ENCODE peak calls at places on chromosomes 13 and 19, in six cellular contexts. One of them, this sample, is unnamed. For H3K4me1, the result is how much of the 10 kb centered on the place peaks cover.

GRCh38 chr13:25922373-25922772 is 129.4 kb downstream of the SHISA2 start:
- DNase-seq in ovary: no peak
- DNase-seq in body of pancreas: no peak
- DNase-seq in fibroblast of lung: no peak
- DNase-seq in thoracic aorta: no peak
- DNase-seq in heart right ventricle: no peak
- DNase-seq in this sample: no peak

GRCh38 chr19:54952591-54953344 is 5.4 kb upstream of the NLRP7 start:
- DNase-seq in heart right ventricle: no peak
- DNase-seq in body of pancreas: no peak
- DNase-seq in ovary: no peak
- DNase-seq in fibroblast of lung: no peak
- DNase-seq in thoracic aorta: no peak
- DNase-seq in this sample: no peak

GRCh38 chr19:48830088-48830487 is 6.2 kb downstream of the HSD17B14 start:
- DNase-seq in ovary: no peak
- DNase-seq in body of pancreas: no peak
- DNase-seq in heart right ventricle: no peak
- DNase-seq in thoracic aorta: no peak
- DNase-seq in fibroblast of lung: no peak
- DNase-seq in this sample: no peak

GRCh38 chr13:51724721-51725120 is 79.2 kb downstream of the DHRS12 start:
- DNase-seq in heart right ventricle: no peak
- DNase-seq in thoracic aorta: no peak
- DNase-seq in fibroblast of lung: no peak
- DNase-seq in body of pancreas: no peak
- DNase-seq in ovary: no peak
- DNase-seq in this sample: no peak

GRCh38 chr19:55801416-55801815 is 30.4 kb downstream of the NLRP11 start:
- DNase-seq in fibroblast of lung: no peak
- DNase-seq in thoracic aorta: no peak
- DNase-seq in heart right ventricle: no peak
- DNase-seq in ovary: no peak
- DNase-seq in body of pancreas: no peak
- DNase-seq in this sample: no peak

GRCh38 chr13:112973577-112973951 is 4.5 kb downstream of the MCF2L start:
- DNase-seq in body of pancreas: no peak
- DNase-seq in thoracic aorta: no peak
- DNase-seq in heart right ventricle: no peak
- DNase-seq in fibroblast of lung: no peak
- DNase-seq in ovary: no peak
- DNase-seq in this sample: no peak

GRCh38 chr19:6886272-6886671 is 1.1 kb upstream of the ADGRE1 start:
- DNase-seq in body of pancreas: no peak
- DNase-seq in thoracic aorta: no peak
- DNase-seq in ovary: no peak
- DNase-seq in fibroblast of lung: no peak
- DNase-seq in heart right ventricle: no peak
- DNase-seq in this sample: no peak

GRCh38 chr19:53519431-53519830 is 18.5 kb upstream of the ZNF331 start:
- DNase-seq in thoracic aorta: no peak
- DNase-seq in heart right ventricle: no peak
- DNase-seq in ovary: peak
- DNase-seq in fibroblast of lung: no peak
- DNase-seq in body of pancreas: no peak
- DNase-seq in this sample: no peak

GRCh38 chr13:93249259-93249917 is 22.8 kb downstream of the GPC6 start:
- DNase-seq in body of pancreas: no peak
- DNase-seq in ovary: no peak
- DNase-seq in heart right ventricle: no peak
- DNase-seq in fibroblast of lung: peak
- DNase-seq in thoracic aorta: no peak
- DNase-seq in this sample: no peak

GRCh38 chr13:109667754-109668360 is 118.5 kb downstream of the IRS2 start:
- DNase-seq in fibroblast of lung: no peak
- DNase-seq in heart right ventricle: no peak
- DNase-seq in ovary: no peak
- DNase-seq in thoracic aorta: no peak
- DNase-seq in body of pancreas: no peak
- DNase-seq in this sample: no peak

GRCh38 chr13:34513526-34513925 is 428.5 kb upstream of the NBEA start:
- DNase-seq in ovary: no peak
- DNase-seq in heart right ventricle: no peak
- DNase-seq in fibroblast of lung: no peak
- DNase-seq in thoracic aorta: no peak
- DNase-seq in body of pancreas: no peak
- DNase-seq in this sample: no peak

GRCh38 chr19:49017666-49018351 is 918 bp upstream of the LHB start:
- DNase-seq in body of pancreas: peak
- DNase-seq in fibroblast of lung: peak
- DNase-seq in thoracic aorta: no peak
- DNase-seq in heart right ventricle: peak
- DNase-seq in ovary: peak
- DNase-seq in this sample: peak

DNA sequence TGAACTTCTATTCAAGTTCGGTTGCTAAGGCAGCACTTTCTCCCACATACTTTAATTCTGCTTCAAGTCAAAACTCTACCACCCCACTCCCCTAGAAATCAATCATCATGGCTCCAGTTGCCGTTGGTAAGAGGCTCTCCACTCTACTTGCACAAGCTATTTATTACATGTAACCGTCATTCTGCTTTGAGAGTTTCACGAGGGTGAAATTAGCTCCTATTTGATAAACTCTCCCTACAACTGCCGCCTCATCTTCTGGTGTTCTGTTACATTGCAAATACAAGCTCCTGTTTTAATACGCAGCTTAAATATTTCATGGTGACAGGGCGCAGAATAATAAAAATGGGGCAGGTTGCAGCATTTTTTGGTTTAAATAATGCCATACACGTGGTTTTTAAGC is 28.6 kb downstream of the SLC7A1 start:
- DNase-seq in ovary: no peak
- DNase-seq in thoracic aorta: no peak
- DNase-seq in body of pancreas: no peak
- DNase-seq in heart right ventricle: no peak
- DNase-seq in fibroblast of lung: no peak
- DNase-seq in this sample: no peak
- H3K4me1 ChIP-seq in ovary: under half
- H3K4me1 ChIP-seq in thoracic aorta: under half
- H3K4me1 ChIP-seq in body of pancreas: under half
- H3K4me1 ChIP-seq in heart right ventricle: under half
- H3K4me1 ChIP-seq in fibroblast of lung: under half
- H3K4me1 ChIP-seq in this sample: under half

GRCh38 chr19:18460900-18461299 is 23.0 kb upstream of the ISYNA1 start:
- DNase-seq in thoracic aorta: no peak
- DNase-seq in body of pancreas: no peak
- DNase-seq in ovary: no peak
- DNase-seq in fibroblast of lung: no peak
- DNase-seq in heart right ventricle: no peak
- DNase-seq in this sample: no peak
- H3K4me1 ChIP-seq in thoracic aorta: half or more
- H3K4me1 ChIP-seq in body of pancreas: under half
- H3K4me1 ChIP-seq in ovary: under half
- H3K4me1 ChIP-seq in fibroblast of lung: under half
- H3K4me1 ChIP-seq in heart right ventricle: half or more
- H3K4me1 ChIP-seq in this sample: half or more

GRCh38 chr19:39140195-39140516 is 14.6 kb downstream of the PAK4 start:
- DNase-seq in heart right ventricle: no peak
- DNase-seq in thoracic aorta: no peak
- DNase-seq in fibroblast of lung: no peak
- DNase-seq in body of pancreas: no peak
- DNase-seq in ovary: no peak
- DNase-seq in this sample: no peak

GRCh38 chr19:39141929-39142328 is 16.3 kb downstream of the PAK4 start:
- DNase-seq in body of pancreas: no peak
- DNase-seq in heart right ventricle: no peak
- DNase-seq in ovary: no peak
- DNase-seq in fibroblast of lung: no peak
- DNase-seq in thoracic aorta: no peak
- DNase-seq in this sample: no peak

GRCh38 chr19:39142655-39143054 is 17.1 kb downstream of the PAK4 start:
- DNase-seq in ovary: no peak
- DNase-seq in heart right ventricle: no peak
- DNase-seq in body of pancreas: no peak
- DNase-seq in thoracic aorta: no peak
- DNase-seq in fibroblast of lung: no peak
- DNase-seq in this sample: no peak

GRCh38 chr19:39139305-39140194 is 14.0 kb downstream of the PAK4 start:
- DNase-seq in fibroblast of lung: no peak
- DNase-seq in body of pancreas: peak
- DNase-seq in heart right ventricle: no peak
- DNase-seq in ovary: no peak
- DNase-seq in thoracic aorta: no peak
- DNase-seq in this sample: no peak

GRCh38 chr19:39140594-39140993 is 15.0 kb downstream of the PAK4 start:
- DNase-seq in fibroblast of lung: no peak
- DNase-seq in body of pancreas: no peak
- DNase-seq in thoracic aorta: no peak
- DNase-seq in ovary: no peak
- DNase-seq in heart right ventricle: no peak
- DNase-seq in this sample: no peak
- H3K4me1 ChIP-seq in fibroblast of lung: under half
- H3K4me1 ChIP-seq in body of pancreas: half or more
- H3K4me1 ChIP-seq in thoracic aorta: under half
- H3K4me1 ChIP-seq in ovary: under half
- H3K4me1 ChIP-seq in heart right ventricle: under half
- H3K4me1 ChIP-seq in this sample: under half

GRCh38 chr19:16590876-16591802 is 18.9 kb upstream of the SLC35E1 start:
- DNase-seq in heart right ventricle: no peak
- DNase-seq in thoracic aorta: no peak
- DNase-seq in body of pancreas: no peak
- DNase-seq in ovary: no peak
- DNase-seq in fibroblast of lung: no peak
- DNase-seq in this sample: no peak

GRCh38 chr19:16588824-16589577 is 16.8 kb upstream of the SLC35E1 start:
- DNase-seq in body of pancreas: no peak
- DNase-seq in ovary: no peak
- DNase-seq in fibroblast of lung: no peak
- DNase-seq in heart right ventricle: no peak
- DNase-seq in thoracic aorta: no peak
- DNase-seq in this sample: peak

GRCh38 chr19:16588089-16588823 is 16.0 kb upstream of the SLC35E1 start:
- DNase-seq in fibroblast of lung: peak
- DNase-seq in thoracic aorta: no peak
- DNase-seq in body of pancreas: peak
- DNase-seq in heart right ventricle: no peak
- DNase-seq in ovary: peak
- DNase-seq in this sample: no peak

GRCh38 chr19:16591803-16592556 is 19.8 kb upstream of the SLC35E1 start:
- DNase-seq in ovary: no peak
- DNase-seq in fibroblast of lung: no peak
- DNase-seq in thoracic aorta: no peak
- DNase-seq in heart right ventricle: no peak
- DNase-seq in body of pancreas: no peak
- DNase-seq in this sample: no peak

GRCh38 chr19:16589917-16590316 is 17.7 kb upstream of the SLC35E1 start:
- DNase-seq in heart right ventricle: no peak
- DNase-seq in fibroblast of lung: no peak
- DNase-seq in ovary: no peak
- DNase-seq in thoracic aorta: no peak
- DNase-seq in body of pancreas: no peak
- DNase-seq in this sample: no peak
- H3K4me1 ChIP-seq in heart right ventricle: half or more
- H3K4me1 ChIP-seq in fibroblast of lung: under half
- H3K4me1 ChIP-seq in ovary: under half
- H3K4me1 ChIP-seq in thoracic aorta: half or more
- H3K4me1 ChIP-seq in body of pancreas: half or more
- H3K4me1 ChIP-seq in this sample: half or more

GRCh38 chr13:100495455-100495854 is 93.1 kb downstream of the GGACT start:
- DNase-seq in fibroblast of lung: no peak
- DNase-seq in heart right ventricle: no peak
- DNase-seq in ovary: no peak
- DNase-seq in thoracic aorta: no peak
- DNase-seq in body of pancreas: no peak
- DNase-seq in this sample: no peak

GRCh38 chr13:100493418-100493817 is 95.2 kb downstream of the GGACT start:
- DNase-seq in fibroblast of lung: no peak
- DNase-seq in thoracic aorta: no peak
- DNase-seq in heart right ventricle: no peak
- DNase-seq in ovary: no peak
- DNase-seq in body of pancreas: no peak
- DNase-seq in this sample: no peak

GRCh38 chr13:100490692-100491091 is 97.9 kb downstream of the GGACT start:
- DNase-seq in body of pancreas: no peak
- DNase-seq in fibroblast of lung: no peak
- DNase-seq in ovary: no peak
- DNase-seq in thoracic aorta: no peak
- DNase-seq in heart right ventricle: no peak
- DNase-seq in this sample: no peak

GRCh38 chr13:100491164-100491847 is 97.3 kb downstream of the GGACT start:
- DNase-seq in thoracic aorta: no peak
- DNase-seq in body of pancreas: no peak
- DNase-seq in ovary: peak
- DNase-seq in heart right ventricle: peak
- DNase-seq in fibroblast of lung: peak
- DNase-seq in this sample: peak
- H3K4me1 ChIP-seq in thoracic aorta: under half
- H3K4me1 ChIP-seq in body of pancreas: under half
- H3K4me1 ChIP-seq in ovary: under half
- H3K4me1 ChIP-seq in heart right ventricle: under half
- H3K4me1 ChIP-seq in fibroblast of lung: under half
- H3K4me1 ChIP-seq in this sample: under half

DNA sequence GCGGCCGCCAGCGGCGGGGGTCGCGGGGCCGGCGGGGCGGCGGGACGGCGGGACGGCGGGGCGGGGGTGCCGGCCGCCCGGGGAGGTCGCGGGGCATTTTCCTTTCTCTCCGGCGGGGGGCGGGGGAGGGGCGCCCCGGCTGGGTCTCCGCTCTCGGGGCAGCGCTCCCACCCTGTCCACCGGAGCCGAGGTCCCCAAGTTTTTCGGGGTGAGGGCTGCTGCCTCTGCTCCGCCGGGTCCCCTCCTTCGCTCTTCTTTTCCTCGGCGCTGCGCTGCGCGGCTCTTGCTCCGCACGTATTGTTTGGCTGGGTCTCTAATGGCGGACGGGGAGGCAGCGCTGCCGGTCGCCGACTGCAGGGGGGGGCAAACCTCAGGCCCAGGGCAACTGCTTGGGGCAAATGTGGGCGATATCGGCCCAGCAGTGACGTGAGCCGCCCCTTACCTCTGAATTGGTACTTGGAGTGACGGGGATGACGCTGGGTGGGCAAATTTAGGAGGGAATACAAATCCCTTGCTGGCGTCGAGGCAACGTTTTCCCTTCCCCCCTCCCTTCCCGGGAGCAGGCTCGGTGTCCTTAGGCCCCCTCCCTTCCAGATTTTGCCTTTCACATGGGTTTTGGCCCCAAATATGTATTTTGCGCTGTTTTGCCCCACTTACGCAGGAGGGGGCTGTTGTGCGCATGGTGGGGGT is 759 bp downstream of the ZMYM2 start:
- DNase-seq in body of pancreas: peak
- DNase-seq in thoracic aorta: peak
- DNase-seq in ovary: peak
- DNase-seq in heart right ventricle: peak
- DNase-seq in fibroblast of lung: peak
- DNase-seq in this sample: peak
- H3K4me1 ChIP-seq in body of pancreas: half or more
- H3K4me1 ChIP-seq in thoracic aorta: under half
- H3K4me1 ChIP-seq in ovary: under half
- H3K4me1 ChIP-seq in heart right ventricle: half or more
- H3K4me1 ChIP-seq in fibroblast of lung: under half
- H3K4me1 ChIP-seq in this sample: under half

This sample was measured in psoas muscle.